ENCODE peak calls at places on chromosomes 2 and 18, in six cellular contexts. T is Peyer's patch, V is thyroid gland, Y is GM12865, G is fibroblast of mammary gland, U is Caco-2. R is an unnamed sample.

GRCh38 chr2:109000654-109001600 is 11.9 kb upstream of the EDAR start:
- DNase-seq in G (no peak), U (no peak), T (no peak), V (no peak), Y (no peak), R (no peak)

GRCh38 chr18:69730664-69731063 is 217.0 kb downstream of the CD226 start:
- DNase-seq in G (no peak), V (no peak), U (no peak), Y (no peak), T (no peak), R (no peak)

GRCh38 chr18:9614401-9615279 is at the start of gene PPP4R1:
- DNase-seq in U (peak; percentile 89), G (peak; percentile 54), V (peak; percentile 84), T (peak; percentile 85), Y (peak; percentile 78), R (peak; percentile 83)

GRCh38 chr2:45736757-45737704 is 85.6 kb downstream of the PRKCE start:
- DNase-seq in V (no peak), G (peak; percentile 89), U (no peak), Y (no peak), T (no peak), R (no peak)

GRCh38 chr2:71462056-71462605 is 8.8 kb downstream of the DYSF start:
- DNase-seq in V (no peak), Y (no peak), U (no peak), G (no peak), T (no peak), R (no peak)

GRCh38 chr2:179965291-179965690 is 41.8 kb downstream of the CWC22 start:
- DNase-seq in Y (no peak), U (no peak), T (no peak), V (no peak), G (no peak), R (no peak)

GRCh38 chr2:182605166-182605565 is 110.9 kb upstream of the DNAJC10 start:
- DNase-seq in Y (no peak), V (no peak), G (no peak), T (no peak), U (no peak), R (no peak)

GRCh38 chr2:89844221-89844943 is 1152.9 kb downstream of the RPIA start:
- DNase-seq in U (no peak), Y (no peak), T (peak; percentile 40), V (no peak), G (no peak), R (no peak)

GRCh38 chr2:62505109-62505508 is 886 bp downstream of the TMEM17 start:
- DNase-seq in Y (no peak), G (peak; percentile 33), T (no peak), V (no peak), U (peak; percentile 17), R (no peak)

GRCh38 chr2:65300134-65300771 is 72.6 kb downstream of the ACTR2 start:
- DNase-seq in Y (no peak), G (peak; percentile 96), U (no peak), V (peak; percentile 29), T (no peak), R (peak; percentile 34)

GRCh38 chr2:15593327-15593705 is 1.6 kb downstream of the DDX1 start:
- DNase-seq in G (no peak), V (no peak), U (no peak), T (no peak), Y (no peak), R (no peak)

GRCh38 chr18:51622676-51623075 is 425.2 kb upstream of the MEX3C start:
- DNase-seq in G (no peak), V (no peak), Y (no peak), T (no peak), U (no peak), R (no peak)

GRCh38 chr2:223545830-223546229 is 56.3 kb downstream of the SCG2 start:
- DNase-seq in T (no peak), G (peak; percentile 31), Y (no peak), V (no peak), U (no peak), R (no peak)

GRCh38 chr18:9055185-9055584 is 47.3 kb upstream of the NDUFV2 start:
- DNase-seq in V (no peak), T (no peak), Y (peak; percentile 56), G (peak; percentile 95), U (no peak), R (no peak)

GRCh38 chr18:68172842-68173549 is 541.9 kb downstream of the TMX3 start:
- DNase-seq in T (no peak), G (no peak), V (no peak), U (peak; percentile 1), Y (no peak), R (no peak)

GRCh38 chr2:60515751-60516226 is 37.7 kb downstream of the BCL11A start:
- DNase-seq in U (no peak), Y (peak; percentile 82), V (no peak), T (no peak), G (peak; percentile 46), R (no peak)

GRCh38 chr2:42906115-42906556 is 113.8 kb upstream of the HAAO start:
- DNase-seq in U (no peak), Y (no peak), G (no peak), V (no peak), T (no peak), R (no peak)

GRCh38 chr2:1431886-1432400 is 18.7 kb downstream of the TPO start:
- DNase-seq in T (no peak), V (no peak), G (no peak), Y (no peak), U (no peak), R (no peak)

GRCh38 chr2:48131503-48132293 is 225.4 kb upstream of the FBXO11 start:
- DNase-seq in V (no peak), G (peak; percentile 70), U (no peak), Y (no peak), T (no peak), R (no peak)

GRCh38 chr18:31209041-31209440 is 46.4 kb upstream of the DSC1 start:
- DNase-seq in V (no peak), T (no peak), G (no peak), Y (no peak), U (no peak), R (no peak)

GRCh38 chr18:70659026-70659726 is 370.3 kb downstream of the SOCS6 start:
- DNase-seq in G (peak; percentile 59), T (no peak), V (no peak), Y (no peak), U (no peak), R (no peak)

GRCh38 chr2:38010995-38011394 is 65.0 kb downstream of the CYP1B1 start:
- DNase-seq in U (no peak), G (no peak), V (no peak), T (no peak), Y (no peak), R (no peak)

DNA sequence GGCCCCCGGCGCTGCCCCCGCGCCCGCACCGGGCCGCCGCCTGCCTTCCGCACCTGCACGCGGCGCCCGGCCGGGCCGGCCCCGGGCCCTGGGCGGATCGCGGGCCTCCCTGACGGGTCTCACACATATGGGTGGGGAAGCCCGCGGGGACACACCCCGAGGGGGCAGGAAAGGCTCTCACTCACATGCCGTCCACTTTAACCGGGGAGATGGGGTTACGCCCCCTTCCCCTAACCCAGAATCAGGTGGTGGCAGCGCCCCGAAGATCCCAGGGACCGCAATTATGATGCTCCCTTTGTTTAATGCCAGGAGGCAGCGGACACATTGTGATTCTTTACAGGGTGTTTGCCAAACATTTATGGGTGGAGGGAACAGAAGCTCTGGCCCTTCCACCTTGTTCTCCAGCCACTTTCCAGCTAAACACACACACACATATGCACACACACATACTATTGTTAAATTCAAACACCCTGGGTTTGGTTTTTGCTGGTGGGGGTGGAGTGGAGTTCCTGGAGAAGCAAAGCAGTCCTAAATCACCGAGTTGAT is 433 bp upstream of the ANKRD44 start:
- DNase-seq in V (no peak), Y (no peak), U (no peak), T (no peak), G (no peak), R (no peak)
- H3K4me3 ChIP-seq in V (peak overlapping the region; percentile 58), Y (peak overlapping the region; percentile 80), U (peak overlapping the region; percentile 36), T (peak overlapping the region; percentile 72), G (peak overlapping the region; percentile 48), R (no peak overlapping the region)

GRCh38 chr2:33086400-33087015 is 139.8 kb downstream of the LTBP1 start:
- DNase-seq in Y (no peak), G (peak; percentile 36), U (no peak), V (no peak), T (no peak), R (no peak)
- TF ChIP-seq CTCF in Y (no peak), G (peak; percentile 11), U (no peak), V (no peak), T (peak; percentile 17), R (no peak)

GRCh38 chr2:149039213-149039724 is 770 bp downstream of the LYPD6B start:
- DNase-seq in Y (peak; percentile 27), V (no peak), U (no peak), G (no peak), T (no peak), R (no peak)

GRCh38 chr2:149036507-149037293 is 1.8 kb upstream of the LYPD6B start:
- DNase-seq in V (no peak), G (no peak), T (no peak), U (no peak), Y (no peak), R (no peak)

GRCh38 chr2:149040451-149040850 is 2.0 kb downstream of the LYPD6B start:
- DNase-seq in V (no peak), G (peak; percentile 15), T (no peak), Y (peak; percentile 90), U (peak; percentile 57), R (peak; percentile 57)

GRCh38 chr2:149037851-149038250 is 648 bp upstream of the LYPD6B start:
- DNase-seq in V (no peak), U (peak; percentile 68), Y (no peak), T (no peak), G (no peak), R (no peak)

DNA sequence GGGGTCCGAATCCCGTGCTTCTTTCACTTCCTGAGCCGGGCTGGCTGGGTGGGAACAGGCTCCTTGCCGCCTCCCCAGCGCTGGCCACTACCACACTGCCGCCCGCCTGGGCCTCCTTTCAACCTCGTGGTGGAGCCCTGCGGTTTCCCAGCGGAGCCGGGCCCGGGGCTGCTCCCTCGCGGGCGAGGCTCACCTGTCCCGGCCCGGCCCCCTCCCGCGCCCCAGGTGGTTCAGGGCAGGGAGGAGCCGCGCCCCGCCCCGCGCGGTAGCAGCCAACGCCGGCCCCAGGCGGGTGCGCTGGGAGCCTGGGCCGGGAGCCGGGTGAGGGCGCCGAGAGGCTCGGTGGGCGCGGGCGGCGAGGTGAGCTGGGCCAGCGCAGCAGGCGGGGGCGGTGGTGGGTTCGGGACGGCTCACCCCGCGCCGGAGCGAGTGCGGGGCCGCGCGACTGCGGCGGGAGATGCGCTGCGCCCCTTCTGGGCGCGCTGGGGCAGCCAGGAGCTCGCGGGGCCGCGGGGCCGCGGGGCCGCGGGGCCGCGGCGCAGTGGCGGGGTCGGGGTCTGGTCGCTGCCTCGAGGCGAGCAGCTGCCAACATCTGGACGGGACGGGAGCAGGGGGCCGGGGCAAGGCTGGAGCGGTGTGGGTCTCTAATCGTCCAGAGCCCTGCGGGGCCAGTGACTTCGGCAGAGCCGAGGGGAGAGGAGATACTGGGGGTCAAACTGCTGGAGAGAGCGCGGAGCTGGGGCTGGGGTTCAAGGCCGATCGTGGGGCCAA is at the start of gene LYPD6B:
- DNase-seq in Y (peak; percentile 51), V (peak; percentile 26), G (no peak), T (peak; percentile 74), U (peak; percentile 92), R (peak; percentile 67)
- H3K4me3 ChIP-seq in Y (peak within 1 kb of the TSS; percentile 65), V (peak within 1 kb of the TSS; percentile 22), G (no peak within 1 kb of the TSS), T (peak within 1 kb of the TSS; percentile 46), U (peak within 1 kb of the TSS; percentile 86), R (peak within 1 kb of the TSS; percentile 11)

DNA sequence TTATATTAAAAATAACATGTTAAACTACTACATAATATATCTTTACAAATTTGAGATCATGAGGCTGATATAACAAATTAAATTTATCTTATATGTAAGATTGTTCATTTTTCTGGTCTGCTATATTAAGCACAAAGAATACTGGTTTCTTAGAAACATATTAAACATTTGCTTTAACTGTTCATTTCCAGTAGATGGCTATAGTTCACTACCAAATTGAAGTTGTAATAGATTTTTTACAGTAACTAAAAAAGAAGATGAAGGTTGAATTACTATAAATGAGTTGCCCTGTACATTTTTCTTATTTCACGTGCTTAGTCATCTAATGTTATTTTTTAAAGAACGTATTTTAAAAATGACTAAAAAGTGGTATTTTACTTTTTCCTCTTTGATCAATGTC is 57.0 kb downstream of the ZNF407 start:
- DNase-seq in U (no peak), Y (no peak), T (no peak), V (no peak), G (peak; percentile 52), R (no peak)
- TF ChIP-seq CTCF in U (no peak), Y (peak; percentile 8), T (peak; percentile 16), V (no peak), G (peak; percentile 28), R (no peak)

R was measured in mucosa of descending colon.